ENCODE peak calls at places on chromosomes 2 and 18, in nine cellular contexts. E is mucosa of gallbladder; R is stimulated activated effector memory CD8-positive, alpha-beta T cell treated with anti-CD3 and anti-CD28 coated beads, Interleukin-12 subunit alpha, Interleukin-12 subunit beta, amount 100 ng/mL, for 72 hours; Z is lung; Y is HEK293T; B is LoVo; J is stimulated activated naive CD8-positive, alpha-beta T cell treated with anti-CD3 and anti-CD28 coated beads, Interleukin-15, Interleukin-2, amounts not matched to agents 100 U/mL and 50 U/mL, for 24 hours; A is omental fat pad; N is substantia nigra. G is an unnamed sample.

GRCh38 chr18:35376742-35377695 is at the start of gene ZNF396:
- DNase-seq in N (peak; percentile 74), A (peak; percentile 65), R (peak; percentile 50), Y (peak; percentile 98), E (peak; percentile 80), J (peak; percentile 79), Z (peak; percentile 87), B (peak; percentile 71), G (peak; percentile 89)

GRCh38 chr2:220452561-220452960 is 825.1 kb downstream of the SLC4A3 start:
- DNase-seq in N (no peak), E (no peak), Y (no peak), B (no peak), J (no peak), A (no peak), R (no peak), Z (no peak), G (no peak)

GRCh38 chr2:217090024-217090473 is 230.2 kb upstream of the TNP1 start:
- DNase-seq in E (no peak), N (no peak), Z (no peak), A (no peak), Y (no peak), B (no peak), J (no peak), R (no peak), G (no peak)

GRCh38 chr2:181380581-181380980 is 76.6 kb upstream of the ITGA4 start:
- DNase-seq in A (no peak), Y (no peak), B (no peak), N (no peak), R (no peak), E (no peak), Z (no peak), J (no peak), G (no peak)

GRCh38 chr2:164850235-164850634 is 8.6 kb upstream of the COBLL1 start:
- DNase-seq in A (no peak), Z (no peak), J (no peak), B (no peak), Y (no peak), N (no peak), E (no peak), R (no peak), G (no peak)

GRCh38 chr2:120985997-120986651 is 250.5 kb downstream of the GLI2 start:
- DNase-seq in Z (no peak), N (no peak), J (no peak), R (no peak), B (no peak), A (no peak), Y (no peak), E (no peak), G (no peak)

GRCh38 chr2:29215073-29215472 is 99.9 kb downstream of the CLIP4 start:
- DNase-seq in Y (no peak), N (no peak), Z (no peak), E (no peak), B (no peak), J (no peak), A (no peak), R (no peak), G (no peak)

GRCh38 chr2:32864337-32864736 is 82.4 kb upstream of the LTBP1 start:
- DNase-seq in A (no peak), Z (no peak), N (no peak), E (no peak), B (no peak), J (no peak), R (no peak), Y (no peak), G (no peak)

GRCh38 chr18:27778441-27778840 is 398.5 kb downstream of the CDH2 start:
- DNase-seq in N (no peak), A (no peak), R (no peak), E (no peak), B (no peak), J (no peak), Y (peak; percentile 30), Z (no peak), G (peak; percentile 42)

GRCh38 chr2:15174567-15174966 is 386.6 kb downstream of the NBAS start:
- DNase-seq in N (no peak), E (no peak), A (no peak), Y (no peak), J (no peak), R (no peak), Z (no peak), B (no peak), G (no peak)

GRCh38 chr18:76819411-76820136 is 2.8 kb upstream of the ZNF236 start:
- DNase-seq in R (no peak), B (no peak), J (no peak), N (no peak), E (no peak), A (no peak), Y (no peak), Z (no peak), G (no peak)

GRCh38 chr18:32802606-32803451 is 30.0 kb upstream of the KLHL14 start:
- DNase-seq in A (no peak), Z (no peak), R (no peak), B (no peak), Y (no peak), J (no peak), E (no peak), N (no peak), G (no peak)

GRCh38 chr18:80246656-80247402 is 485 bp downstream of the PARD6G start:
- DNase-seq in B (no peak), Z (peak; percentile 28), R (no peak), Y (peak; percentile 35), J (peak; percentile 14), A (no peak), N (no peak), E (no peak), G (peak; percentile 60)

GRCh38 chr2:163656622-163657021 is 79.2 kb downstream of the FIGN start:
- DNase-seq in Y (no peak), Z (no peak), B (no peak), E (no peak), A (no peak), J (no peak), N (no peak), R (no peak), G (no peak)

G was measured in mesendoderm.